ENCODE peak calls at places on chromosome 13, in four cellular contexts. One of them, this sample, is unnamed. For H3K4me1, the result is how much of the 10 kb centered on the place peaks cover.

GRCh38 chr13:83975668-83976165 is 93.4 kb upstream of the SLITRK1 start:
- DNase-seq in HAP-1: no peak
- DNase-seq in aorta: no peak
- DNase-seq in prostate gland: no peak
- DNase-seq in this sample: no peak

GRCh38 chr13:49093376-49093775 is 117.7 kb downstream of the FNDC3A start:
- DNase-seq in prostate gland: no peak
- DNase-seq in HAP-1: no peak
- DNase-seq in aorta: no peak
- DNase-seq in this sample: no peak

GRCh38 chr13:99281811-99282263 is 23.7 kb upstream of the GPR18 start:
- DNase-seq in HAP-1: no peak
- DNase-seq in prostate gland: no peak
- DNase-seq in aorta: peak
- DNase-seq in this sample: peak

GRCh38 chr13:76764429-76764828 is 121.8 kb downstream of the KCTD12 start:
- DNase-seq in HAP-1: no peak
- DNase-seq in aorta: peak
- DNase-seq in prostate gland: no peak
- DNase-seq in this sample: no peak

GRCh38 chr13:40271931-40272775 is 394.3 kb downstream of the FOXO1 start:
- DNase-seq in aorta: peak
- DNase-seq in HAP-1: no peak
- DNase-seq in prostate gland: peak
- DNase-seq in this sample: no peak

GRCh38 chr13:41384749-41385503 is 72.4 kb upstream of the RGCC start:
- DNase-seq in aorta: no peak
- DNase-seq in HAP-1: no peak
- DNase-seq in prostate gland: no peak
- DNase-seq in this sample: no peak

GRCh38 chr13:84645196-84646071 is 763.2 kb upstream of the SLITRK1 start:
- DNase-seq in HAP-1: no peak
- DNase-seq in aorta: no peak
- DNase-seq in prostate gland: no peak
- DNase-seq in this sample: no peak

GRCh38 chr13:27168086-27168485 is 3.5 kb downstream of the USP12 start:
- DNase-seq in prostate gland: no peak
- DNase-seq in HAP-1: no peak
- DNase-seq in aorta: no peak
- DNase-seq in this sample: no peak

GRCh38 chr13:23828866-23829265 is 60.3 kb downstream of the MIPEP start:
- DNase-seq in HAP-1: no peak
- DNase-seq in aorta: no peak
- DNase-seq in prostate gland: no peak
- DNase-seq in this sample: no peak

GRCh38 chr13:109783815-109784589 is 2.4 kb downstream of the IRS2 start:
- DNase-seq in prostate gland: no peak
- DNase-seq in HAP-1: no peak
- DNase-seq in aorta: no peak
- DNase-seq in this sample: no peak
- H3K4me3 ChIP-seq in prostate gland: peak
- H3K4me3 ChIP-seq in HAP-1: no peak
- H3K4me3 ChIP-seq in aorta: peak
- H3K4me3 ChIP-seq in this sample: no peak

DNA sequence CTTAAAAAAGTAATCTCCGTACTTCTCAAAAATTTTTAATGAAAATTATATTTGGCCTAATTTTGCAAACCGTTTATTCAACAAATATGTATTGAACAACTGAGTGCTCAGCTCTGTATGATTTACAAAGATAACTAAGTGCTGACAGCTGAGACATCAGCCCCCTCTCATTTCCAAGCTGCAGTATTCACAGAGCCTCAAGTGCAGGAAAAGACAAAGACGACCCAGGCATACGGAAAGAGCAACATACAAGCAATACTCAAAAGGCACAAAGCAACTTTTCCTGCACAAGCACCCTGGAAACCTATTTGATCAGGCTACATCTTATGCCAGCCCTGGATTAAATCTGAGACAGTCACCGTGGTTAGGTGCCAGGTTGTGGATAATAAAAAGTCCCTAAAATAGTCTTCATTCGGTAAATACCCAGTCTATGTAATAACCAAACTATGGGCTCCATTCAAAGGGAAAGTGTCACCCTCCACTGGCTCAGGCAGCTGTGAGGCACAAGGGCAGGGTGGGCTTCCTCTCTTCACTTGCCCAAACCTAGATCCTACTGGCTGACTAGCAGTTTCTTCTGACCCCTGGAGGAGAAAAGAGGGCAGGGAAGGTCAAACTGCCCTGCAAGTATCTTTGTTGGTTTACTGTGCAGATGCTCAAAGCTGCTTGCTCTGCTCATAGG is 65.5 kb downstream of the TBC1D4 start:
- DNase-seq in HAP-1: no peak
- DNase-seq in aorta: no peak
- DNase-seq in prostate gland: no peak
- DNase-seq in this sample: no peak
- H3K4me1 ChIP-seq in HAP-1: under half
- H3K4me1 ChIP-seq in aorta: under half
- H3K4me1 ChIP-seq in prostate gland: under half
- H3K4me1 ChIP-seq in this sample: under half

GRCh38 chr13:70960841-70961443 is 852.7 kb upstream of the KLHL1 start:
- DNase-seq in HAP-1: peak
- DNase-seq in aorta: no peak
- DNase-seq in prostate gland: no peak
- DNase-seq in this sample: no peak
- H3K4me3 ChIP-seq in HAP-1: no peak
- H3K4me3 ChIP-seq in aorta: no peak
- H3K4me3 ChIP-seq in prostate gland: no peak
- H3K4me3 ChIP-seq in this sample: no peak

DNA sequence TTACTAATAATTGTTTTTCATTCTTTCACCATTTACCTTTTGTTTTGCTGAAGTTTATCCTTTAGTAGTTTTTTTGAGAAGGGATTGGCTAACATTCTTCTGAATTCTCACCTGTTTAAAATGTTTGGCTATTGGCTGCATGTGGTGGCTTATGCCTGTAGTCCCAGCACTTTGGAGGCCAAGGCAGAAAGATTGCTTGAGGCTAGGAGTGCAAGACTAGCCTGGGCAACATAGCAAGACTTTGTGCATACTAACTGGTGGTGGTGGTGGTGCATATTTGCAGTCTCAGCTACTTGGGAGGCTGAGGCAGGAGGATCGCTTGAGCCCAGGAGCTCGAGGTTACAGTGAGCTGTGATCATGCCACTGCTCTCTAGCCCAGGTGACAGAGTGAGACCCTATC is 27.5 kb upstream of the RNF113B start:
- DNase-seq in aorta: no peak
- DNase-seq in HAP-1: no peak
- DNase-seq in prostate gland: no peak
- DNase-seq in this sample: no peak
- H3K4me1 ChIP-seq in aorta: under half
- H3K4me1 ChIP-seq in HAP-1: under half
- H3K4me1 ChIP-seq in prostate gland: under half
- H3K4me1 ChIP-seq in this sample: under half